ENCODE peak calls at places on chromosomes 16 and 17, in nine cellular contexts. A, P, V, O, X, L, M, Q and J are unnamed samples.
A peak's percentile ranks its signal among the peaks of the same experiment; 100 is the strongest.

GRCh38 chr16:53565300-53565699 is 62.3 kb upstream of the AKTIP start:
- DNase-seq in A (no peak), P (no peak), V (no peak), O (no peak), X (no peak), L (no peak), M (no peak), Q (no peak), J (no peak)

GRCh38 chr17:42809250-42809649 is 10.6 kb downstream of the CNTD1 start:
- DNase-seq in A (no peak), P (no peak), V (no peak), O (peak; percentile 35), X (no peak), L (peak; percentile 50), M (peak; percentile 85), Q (no peak), J (no peak)

GRCh38 chr17:65100316-65101140 is 36.6 kb upstream of the RGS9 start:
- DNase-seq in A (peak; percentile 89), P (peak; percentile 91), V (peak; percentile 84), O (no peak), X (peak; percentile 47), L (no peak), M (peak; percentile 76), Q (peak; percentile 86), J (peak; percentile 79)

GRCh38 chr16:20262248-20262647 is 65.1 kb downstream of the GP2 start:
- DNase-seq in A (no peak), P (no peak), V (no peak), O (no peak), X (no peak), L (no peak), M (no peak), Q (no peak), J (no peak)

GRCh38 chr17:35433075-35433894 is 985 bp upstream of the SLFN12 start:
- DNase-seq in A (no peak), P (peak; percentile 82), V (no peak), O (peak; percentile 99), X (peak; percentile 92), L (peak; percentile 99), M (peak; percentile 99), Q (peak; percentile 52), J (peak; percentile 84)

GRCh38 chr16:84485255-84486010 is 19.0 kb downstream of the MEAK7 start:
- DNase-seq in A (no peak), P (no peak), V (no peak), O (no peak), X (no peak), L (no peak), M (no peak), Q (no peak), J (no peak)

GRCh38 chr16:89363621-89364393 is 126.6 kb downstream of the ANKRD11 start:
- DNase-seq in A (no peak), P (no peak), V (no peak), O (peak; percentile 61), X (peak; percentile 77), L (peak; percentile 59), M (peak; percentile 68), Q (no peak), J (peak; percentile 71)

GRCh38 chr17:6374761-6375312 is 60.1 kb downstream of the AIPL1 start:
- DNase-seq in A (no peak), P (no peak), V (no peak), O (no peak), X (no peak), L (no peak), M (peak; percentile 3), Q (peak; percentile 50), J (peak; percentile 63)

GRCh38 chr16:30728904-30729672 is 19.1 kb upstream of the PHKG2 start:
- DNase-seq in A (no peak), P (no peak), V (no peak), O (no peak), X (no peak), L (no peak), M (no peak), Q (no peak), J (no peak)

GRCh38 chr17:69654981-69655581 is 240.6 kb downstream of the MAP2K6 start:
- DNase-seq in A (no peak), P (no peak), V (no peak), O (peak; percentile 87), X (peak; percentile 82), L (peak; percentile 79), M (peak; percentile 92), Q (no peak), J (no peak)

GRCh38 chr16:27779719-27780161 is 229.8 kb downstream of the KATNIP start:
- DNase-seq in A (no peak), P (peak; percentile 64), V (peak; percentile 72), O (peak; percentile 15), X (no peak), L (peak; percentile 41), M (peak; percentile 60), Q (no peak), J (no peak)

GRCh38 chr17:6627019-6627418 is 13.5 kb downstream of the KIAA0753 start:
- DNase-seq in A (no peak), P (no peak), V (no peak), O (no peak), X (no peak), L (no peak), M (peak; percentile 27), Q (no peak), J (no peak)

GRCh38 chr17:67717192-67717623 is 528 bp upstream of the NOL11 start:
- DNase-seq in A (peak; percentile 9), P (peak; percentile 8), V (no peak), O (no peak), X (no peak), L (no peak), M (no peak), Q (peak; percentile 29), J (no peak)

GRCh38 chr17:81910840-81911276 is 341 bp downstream of the PCYT2 start:
- DNase-seq in A (no peak), P (no peak), V (no peak), O (no peak), X (no peak), L (no peak), M (no peak), Q (no peak), J (no peak)

GRCh38 chr17:64091116-64091515 is 38.8 kb downstream of the ERN1 start:
- DNase-seq in A (no peak), P (no peak), V (no peak), O (no peak), X (no peak), L (no peak), M (peak; percentile 41), Q (peak; percentile 59), J (no peak)

GRCh38 chr17:4988168-4988567 is 693 bp upstream of the CAMTA2 start:
- DNase-seq in A (peak; percentile 55), P (no peak), V (no peak), O (no peak), X (no peak), L (no peak), M (no peak), Q (no peak), J (no peak)

GRCh38 chr17:32323784-32324590 is 18.0 kb downstream of the C17orf75 start:
- DNase-seq in A (peak; percentile 63), P (no peak), V (no peak), O (no peak), X (no peak), L (no peak), M (peak; percentile 43), Q (no peak), J (peak; percentile 55)

DNA sequence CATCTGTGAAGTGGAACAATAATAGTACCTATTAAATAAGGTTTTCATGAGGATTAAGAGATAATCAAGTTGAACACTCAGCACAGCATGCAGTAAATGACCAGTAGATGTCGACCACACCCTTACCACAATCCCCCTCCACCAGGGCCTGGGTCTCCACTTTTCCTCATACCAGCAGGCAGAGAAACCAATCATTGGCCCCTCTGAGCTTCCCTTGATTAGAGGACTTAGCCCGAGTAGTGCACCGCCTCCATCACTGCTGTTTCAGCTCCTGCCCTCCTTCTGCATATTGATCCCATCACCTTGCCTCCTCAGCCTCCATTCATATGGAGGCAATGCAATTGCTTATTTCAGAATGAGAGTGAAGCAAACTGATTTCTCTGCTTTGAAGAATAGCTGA is 96.5 kb upstream of the CDH11 start:
- DNase-seq in A (no peak), P (no peak), V (no peak), O (no peak), X (no peak), L (no peak), M (no peak), Q (no peak), J (no peak)
- TF ChIP-seq CTCF in A (no peak), P (no peak), V (no peak), O (no peak), X (no peak), L (no peak), M (no peak), Q (no peak), J (no peak)

DNA sequence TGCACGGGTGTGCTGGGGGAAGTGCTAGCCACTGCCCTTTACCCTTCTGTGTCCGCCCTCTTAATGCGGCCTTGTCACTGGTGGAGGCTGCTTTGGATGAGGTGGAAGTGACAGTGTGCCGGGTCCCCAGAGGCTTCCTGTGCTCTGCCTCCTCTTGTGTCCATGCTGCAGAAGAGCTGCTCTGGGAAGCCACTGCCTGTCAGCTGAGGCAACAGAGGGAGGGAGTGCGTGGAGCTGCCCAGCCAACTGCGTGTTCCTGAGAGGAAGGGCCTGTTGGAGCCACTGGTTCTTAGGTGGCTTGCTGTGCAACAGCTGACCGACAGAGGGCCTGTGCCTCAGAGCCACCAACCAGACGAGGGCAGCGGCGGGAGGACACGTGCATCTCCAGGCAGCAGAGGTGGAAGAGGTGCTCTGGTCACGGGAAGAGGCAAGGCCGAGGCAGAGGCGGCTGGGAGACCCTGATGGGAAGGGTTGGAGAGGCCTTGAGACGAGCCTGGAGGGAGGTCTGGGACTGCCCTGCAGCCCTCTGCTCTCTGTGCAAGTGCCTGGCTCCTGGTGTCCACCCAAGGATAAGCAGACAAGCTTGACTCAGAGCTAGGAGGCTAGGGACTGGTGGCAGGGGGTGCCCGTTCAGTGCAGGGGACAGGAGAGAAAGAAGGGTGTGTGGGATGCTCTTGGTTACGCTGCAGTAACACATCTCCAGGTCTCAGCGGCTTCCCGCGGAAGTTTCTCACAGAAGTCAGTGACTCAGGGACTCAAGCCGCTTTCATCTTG is 25.4 kb downstream of the B9D1 start:
- DNase-seq in A (no peak), P (no peak), V (no peak), O (no peak), X (no peak), L (no peak), M (no peak), Q (no peak), J (no peak)
- TF ChIP-seq CTCF in A (no peak), P (no peak), V (no peak), O (peak; percentile 7), X (no peak), L (peak; percentile 78), M (no peak), Q (no peak), J (no peak)

GRCh38 chr16:10368984-10369551 is 16.8 kb upstream of the ATF7IP2 start:
- DNase-seq in A (no peak), P (peak; percentile 4), V (no peak), O (no peak), X (no peak), L (no peak), M (no peak), Q (no peak), J (no peak)
- TF ChIP-seq CTCF in A (no peak), P (no peak), V (no peak), O (peak; percentile 12), X (no peak), L (peak; percentile 8), M (no peak), Q (no peak), J (no peak)

DNA sequence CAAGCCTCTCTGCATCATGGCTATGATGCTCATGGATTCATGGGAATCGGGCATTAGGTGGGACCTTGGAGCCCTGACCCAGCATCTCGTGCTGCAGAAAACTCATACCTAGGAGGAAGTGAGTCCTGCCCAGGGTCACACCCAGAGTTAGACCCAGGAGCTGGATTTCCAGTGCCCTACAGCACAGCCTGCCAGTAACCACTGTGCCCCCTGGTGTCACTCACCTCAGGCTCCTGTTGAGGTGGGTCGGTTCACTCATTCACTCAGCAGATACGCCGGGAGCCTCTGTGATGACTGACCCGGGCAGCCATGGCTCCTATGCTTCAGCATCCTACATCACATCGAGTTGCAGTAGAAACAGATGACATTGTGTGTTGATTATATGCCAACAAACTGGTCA is 143.4 kb downstream of the MSI2 start:
- DNase-seq in A (no peak), P (no peak), V (no peak), O (no peak), X (no peak), L (no peak), M (no peak), Q (no peak), J (no peak)
- TF ChIP-seq CTCF in A (no peak), P (no peak), V (no peak), O (no peak), X (no peak), L (no peak), M (no peak), Q (no peak), J (no peak)